ENCODE peak calls at places on chromosomes 4 and X, in six cellular contexts. L is fibroblast of pulmonary artery, A is psoas muscle, I is HepG2, B is brain microvascular endothelial cell, N is retinal pigment epithelial cell. P is an unnamed sample.

GRCh38 chr4:8506373-8507250 is 66.0 kb downstream of the TRMT44 start:
- DNase-seq in L (peak), B (peak), N (peak), A (no peak), I (no peak), P (no peak)

GRCh38 chr4:169098054-169098896 is 88.2 kb upstream of the CBR4 start:
- DNase-seq in A (no peak), B (peak), I (no peak), N (no peak), L (peak), P (peak)

GRCh38 chr4:181143241-181143854 is 1099.9 kb upstream of the TENM3 start:
- DNase-seq in N (peak), A (peak), L (peak), I (peak), B (peak), P (no peak)

GRCh38 chr4:55125763-55126541 is 557 bp upstream of the KDR start:
- DNase-seq in L (peak), I (no peak), A (peak), B (no peak), N (no peak), P (no peak)

GRCh38 chr4:98711526-98711925 is 53.1 kb upstream of the TSPAN5 start:
- DNase-seq in B (no peak), I (no peak), N (no peak), A (no peak), L (no peak), P (no peak)

GRCh38 chr4:101584306-101584705 is 206.2 kb upstream of the BANK1 start:
- DNase-seq in A (no peak), N (no peak), B (no peak), L (no peak), I (no peak), P (peak)

GRCh38 chr4:142563682-142564291 is 282.3 kb downstream of the INPP4B start:
- DNase-seq in B (peak), L (peak), A (no peak), I (no peak), N (peak), P (peak)

GRCh38 chr4:180060159-180060889 is 2182.9 kb upstream of the TENM3 start:
- DNase-seq in N (no peak), L (no peak), A (no peak), B (no peak), I (no peak), P (no peak)

GRCh38 chr4:147103403-147103946 is 157.8 kb upstream of the TTC29 start:
- DNase-seq in N (peak), I (no peak), L (peak), A (peak), B (peak), P (peak)

GRCh38 chrX:103367502-103367901 is 8.8 kb upstream of the BEX3 start:
- DNase-seq in L (no peak), B (no peak), I (no peak), N (no peak), A (no peak), P (no peak)

GRCh38 chr4:1567808-1568581 is 116.1 kb downstream of the FAM53A start:
- DNase-seq in I (no peak), A (peak), N (no peak), L (no peak), B (no peak), P (no peak)

GRCh38 chrX:51834076-51834475 is 59.3 kb upstream of the MAGED1 start:
- DNase-seq in I (no peak), B (no peak), N (no peak), A (no peak), L (no peak), P (no peak)

GRCh38 chr4:151792995-151793394 is 32.2 kb upstream of the GATB start:
- DNase-seq in B (no peak), A (no peak), I (no peak), N (no peak), L (no peak), P (no peak)

GRCh38 chrX:13936804-13937203 is 92.9 kb downstream of the GEMIN8 start:
- DNase-seq in A (no peak), N (no peak), L (no peak), B (no peak), I (no peak), P (no peak)
- H3K4me3 ChIP-seq in A (no peak), N (no peak), L (no peak), B (no peak), I (no peak), P (no peak)

GRCh38 chrX:122269243-122269781 is 914.8 kb upstream of the GRIA3 start:
- DNase-seq in L (peak), N (no peak), A (no peak), B (no peak), I (no peak), P (no peak)
- TF ChIP-seq CTCF in L (no peak), N (no peak), A (no peak), B (no peak), I (no peak), P (no peak)

GRCh38 chr4:40306203-40306602 is 28.9 kb upstream of the CHRNA9 start:
- DNase-seq in L (no peak), N (no peak), B (no peak), I (no peak), A (no peak), P (no peak)

GRCh38 chr4:40303751-40304150 is 31.4 kb upstream of the CHRNA9 start:
- DNase-seq in B (no peak), I (no peak), L (no peak), A (no peak), N (no peak), P (no peak)

GRCh38 chr4:40306991-40307390 is 28.1 kb upstream of the CHRNA9 start:
- DNase-seq in I (no peak), L (no peak), N (no peak), A (no peak), B (no peak), P (no peak)

GRCh38 chr4:40307627-40308497 is 27.3 kb upstream of the CHRNA9 start:
- DNase-seq in L (no peak), I (no peak), B (no peak), N (no peak), A (no peak), P (no peak)

GRCh38 chr4:40305329-40306193 is 29.6 kb upstream of the CHRNA9 start:
- DNase-seq in L (no peak), A (no peak), N (no peak), B (no peak), I (no peak), P (no peak)
- H3K4me3 ChIP-seq in L (no peak), A (no peak), N (no peak), B (no peak), I (no peak), P (no peak)

DNA sequence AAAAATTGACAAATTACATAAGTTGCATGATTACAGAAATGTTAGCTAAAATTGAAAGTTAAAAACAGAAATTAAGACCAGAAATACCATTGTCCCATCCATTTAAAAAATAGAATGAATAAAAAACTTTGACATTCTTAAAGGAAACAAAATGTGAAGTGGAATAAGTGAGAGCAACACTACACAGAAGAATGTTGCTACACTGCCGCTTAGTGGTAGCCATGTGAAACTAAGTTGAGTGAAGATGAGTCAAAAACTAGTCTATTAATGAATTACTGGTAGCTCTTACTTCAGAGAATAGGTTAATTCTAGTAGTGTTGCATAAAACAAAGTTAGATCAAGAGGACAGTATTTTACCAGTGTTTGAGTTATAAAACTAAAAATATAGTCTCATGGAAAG is 571.0 kb upstream of the KLHL4 start:
- DNase-seq in I (peak), L (peak), A (no peak), B (peak), N (no peak), P (peak)
- TF ChIP-seq CTCF in I (peak), L (peak), A (peak), B (peak), N (peak), P (peak)